ENCODE peak calls at places on chromosomes 4 and X, in six cellular contexts. L is endothelial cell, P is AG04450, O is psoas muscle, I is lower leg skin, V is pancreas. G is an unnamed sample.

GRCh38 chrX:146907391-146908240 is 93.1 kb upstream of the CXorf51A start:
- DNase-seq in L (no peak), P (no peak), V (no peak), O (no peak), I (no peak), G (no peak)

GRCh38 chrX:13803116-13803515 is 13.8 kb downstream of the GPM6B start:
- DNase-seq in P (no peak), O (no peak), L (no peak), I (no peak), V (no peak), G (no peak)

GRCh38 chrX:149563359-149563758 is 13.6 kb upstream of the HSFX3 start:
- DNase-seq in O (no peak), P (no peak), V (no peak), I (peak), L (no peak), G (no peak)

GRCh38 chr4:40201898-40202297 is 5.1 kb downstream of the RHOH start:
- DNase-seq in P (no peak), I (no peak), L (no peak), O (no peak), V (no peak), G (no peak)

GRCh38 chr4:25805255-25805860 is 57.4 kb downstream of the SEL1L3 start:
- DNase-seq in L (no peak), O (no peak), V (no peak), P (no peak), I (no peak), G (no peak)

GRCh38 chr4:64306255-64306565 is 103.0 kb downstream of the TECRL start:
- DNase-seq in V (no peak), I (no peak), L (no peak), O (no peak), P (no peak), G (no peak)

GRCh38 chrX:26138043-26138442 is at the start of gene MAGEB18:
- DNase-seq in V (no peak), P (no peak), I (no peak), L (no peak), O (no peak), G (no peak)

GRCh38 chr4:74675673-74676279 is 118.5 kb downstream of the BTC start:
- DNase-seq in I (no peak), V (no peak), P (peak), L (peak), O (no peak), G (peak)

GRCh38 chr4:168811207-168811606 is 198.8 kb downstream of the CBR4 start:
- DNase-seq in P (no peak), O (no peak), V (no peak), I (no peak), L (no peak), G (no peak)

GRCh38 chr4:10007436-10007740 is 13.9 kb downstream of the SLC2A9 start:
- DNase-seq in P (no peak), O (no peak), V (no peak), L (no peak), I (no peak), G (peak)

GRCh38 chrX:45006002-45006800 is 133.2 kb downstream of the KDM6A start:
- DNase-seq in P (no peak), V (no peak), O (no peak), L (no peak), I (no peak), G (no peak)

GRCh38 chr4:108649863-108650211 is 562 bp upstream of the OSTC start:
- DNase-seq in I (no peak), L (no peak), O (no peak), V (no peak), P (no peak), G (no peak)

GRCh38 chr4:113834302-113834701 is 72.8 kb upstream of the CAMK2D start:
- DNase-seq in I (no peak), L (no peak), V (no peak), O (no peak), P (no peak), G (no peak)

GRCh38 chr4:29423836-29424721 is 1296.1 kb upstream of the PCDH7 start:
- DNase-seq in O (no peak), V (no peak), L (no peak), I (no peak), P (peak), G (no peak)

GRCh38 chr4:38923746-38924145 is 56.1 kb downstream of the FAM114A1 start:
- DNase-seq in P (no peak), L (no peak), V (no peak), I (no peak), O (no peak), G (no peak)

GRCh38 chr4:173371292-173372192 is 788 bp downstream of the SAP30 start:
- DNase-seq in V (peak), I (peak), O (peak), L (peak), P (peak), G (peak)

GRCh38 chr4:139814285-139815015 is 148.8 kb downstream of the MGST2 start:
- DNase-seq in P (no peak), I (peak), L (no peak), O (no peak), V (no peak), G (no peak)

GRCh38 chr4:174794706-174795105 is 34.3 kb downstream of the GLRA3 start:
- DNase-seq in V (no peak), I (no peak), P (no peak), O (no peak), L (no peak), G (no peak)

GRCh38 chr4:47383829-47384427 is 79.6 kb downstream of the COMMD8 start:
- DNase-seq in O (no peak), V (no peak), L (no peak), I (no peak), P (peak), G (peak)

GRCh38 chr4:86315579-86315978 is 44.3 kb downstream of the MAPK10 start:
- DNase-seq in L (no peak), P (no peak), I (no peak), V (no peak), O (no peak), G (no peak)

GRCh38 chr4:5558502-5558901 is 149.9 kb downstream of the EVC2 start:
- DNase-seq in L (no peak), I (peak), O (no peak), P (no peak), V (no peak), G (no peak)

GRCh38 chr4:5553801-5554200 is 154.6 kb downstream of the EVC2 start:
- DNase-seq in O (no peak), P (no peak), L (no peak), V (no peak), I (peak), G (no peak)

GRCh38 chr4:5554376-5554775 is 154.0 kb downstream of the EVC2 start:
- DNase-seq in V (no peak), O (no peak), I (peak), P (no peak), L (no peak), G (no peak)
- TF ChIP-seq CTCF in V (no peak), O (no peak), I (no peak), P (no peak), L (no peak), G (no peak)

GRCh38 chr4:112214397-112215264 is 17.0 kb upstream of the AP1AR start:
- DNase-seq in P (no peak), O (no peak), V (no peak), I (no peak), L (no peak), G (no peak)
- TF ChIP-seq CTCF in P (peak), O (peak), V (peak), I (no peak), L (no peak), G (no peak)

GRCh38 chr4:6986781-6987565 is 56.2 kb upstream of the TADA2B start:
- DNase-seq in L (peak), O (peak), I (peak), P (peak), V (peak), G (peak)
- TF ChIP-seq CTCF in L (no peak), O (no peak), I (no peak), P (no peak), V (no peak), G (peak)

GRCh38 chr4:184647391-184648101 is 1.7 kb downstream of the CASP3 start:
- DNase-seq in I (no peak), V (no peak), L (no peak), O (no peak), P (no peak), G (no peak)
- TF ChIP-seq CTCF in I (no peak), V (no peak), L (no peak), O (no peak), P (no peak), G (no peak)

DNA sequence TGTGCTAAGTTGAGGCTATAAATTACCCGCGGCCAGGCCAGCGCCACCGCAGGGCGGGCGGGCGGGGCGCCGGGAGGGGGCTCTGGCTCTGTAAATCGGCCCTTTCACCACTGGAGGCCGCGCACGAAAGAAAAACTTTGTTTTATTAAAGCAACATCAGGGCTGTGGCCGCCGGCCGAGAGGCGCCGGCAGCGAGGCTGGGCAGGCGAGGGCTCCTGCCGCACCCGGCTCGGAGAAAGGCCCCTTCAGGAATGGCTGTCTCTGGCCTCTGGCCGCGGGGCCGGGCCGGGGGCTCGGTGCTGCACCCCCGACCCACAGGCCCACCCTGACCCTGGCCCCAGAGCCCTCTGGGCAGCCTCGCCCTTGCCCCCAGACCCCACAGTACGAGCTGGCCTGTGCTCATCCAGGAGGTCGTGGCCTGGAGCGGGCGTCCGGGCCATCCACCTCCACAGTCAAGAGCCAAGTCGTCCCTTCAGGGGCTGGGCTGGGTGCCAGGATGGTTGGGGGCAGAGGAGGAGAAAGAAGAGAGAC is 29.5 kb upstream of the FGFR3 start:
- DNase-seq in V (no peak), I (no peak), P (no peak), O (no peak), L (no peak), G (peak)
- TF ChIP-seq CTCF in V (no peak), I (no peak), P (peak), O (no peak), L (no peak), G (no peak)

GRCh38 chrX:43121637-43122036 is 343.7 kb upstream of the PPP1R2C start:
- DNase-seq in P (no peak), V (no peak), O (no peak), I (no peak), L (no peak), G (no peak)
- TF ChIP-seq CTCF in P (no peak), V (no peak), O (no peak), I (no peak), L (no peak), G (no peak)

GRCh38 chrX:12378706-12379105 is 240.4 kb downstream of the FRMPD4 start:
- DNase-seq in P (no peak), O (no peak), I (no peak), V (no peak), L (no peak), G (no peak)

GRCh38 chrX:12379666-12380065 is 241.4 kb downstream of the FRMPD4 start:
- DNase-seq in I (no peak), P (no peak), V (no peak), L (no peak), O (no peak), G (no peak)

GRCh38 chrX:12378263-12378662 is 240.0 kb downstream of the FRMPD4 start:
- DNase-seq in L (no peak), O (no peak), I (no peak), P (no peak), V (no peak), G (no peak)

DNA sequence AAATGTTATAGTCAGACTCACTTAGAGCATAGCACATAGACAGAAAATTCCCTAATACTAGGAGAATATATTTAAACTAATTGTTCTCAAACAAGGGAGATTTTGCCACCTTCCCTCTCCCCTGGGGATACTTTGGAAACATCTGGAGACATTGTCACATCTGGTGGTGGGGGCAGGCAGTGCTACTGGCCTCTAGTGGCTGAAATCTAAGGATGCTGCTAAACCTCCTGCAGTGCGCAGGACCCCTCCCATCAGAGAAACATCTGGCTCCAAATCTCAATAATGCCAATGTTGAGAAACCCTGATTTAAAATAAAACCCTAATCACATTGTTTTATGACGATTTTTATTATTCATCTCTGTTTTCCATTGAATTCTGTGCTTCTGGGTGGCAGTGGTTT is 244.9 kb downstream of the FRMPD4 start:
- DNase-seq in V (no peak), I (no peak), L (no peak), O (no peak), P (no peak), G (no peak)
- TF ChIP-seq CTCF in V (no peak), I (no peak), L (no peak), O (no peak), P (peak), G (no peak)

GRCh38 chr4:77819836-77820679 is 890 bp upstream of the CNOT6L start:
- DNase-seq in L (peak), I (peak), P (no peak), O (peak), V (peak), G (peak)
- TF ChIP-seq CTCF in L (no peak), I (no peak), P (no peak), O (no peak), V (no peak), G (no peak)

DNA sequence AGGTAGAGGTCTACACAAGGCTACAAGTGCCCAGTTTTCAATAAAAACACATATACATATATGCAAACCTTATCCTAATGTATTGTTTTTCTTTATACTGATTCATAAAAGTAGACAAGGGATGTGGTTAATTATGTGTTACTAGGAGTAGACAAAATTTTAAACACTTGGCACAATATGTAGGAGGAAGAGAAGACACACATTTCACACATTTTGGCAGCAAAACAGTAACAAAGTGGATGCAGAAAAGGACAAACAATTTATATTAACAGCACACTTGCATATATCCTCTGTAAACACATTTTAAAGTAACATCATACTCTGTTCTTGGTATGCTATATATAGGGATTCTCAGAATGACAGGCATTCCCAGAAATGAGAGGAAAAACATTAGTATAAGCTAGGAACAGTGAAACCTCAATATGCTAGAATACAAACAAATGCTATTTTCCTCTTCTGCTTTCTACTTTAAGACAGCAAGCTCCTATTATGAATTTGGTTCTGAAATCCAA is 63.8 kb downstream of the GPRIN3 start:
- DNase-seq in I (no peak), V (no peak), P (no peak), O (no peak), L (no peak), G (no peak)
- TF ChIP-seq CTCF in I (no peak), V (no peak), P (no peak), O (no peak), L (no peak), G (no peak)

G was measured in GM13976.